ENCODE peak calls at places on chromosomes 5 and 9, in seven cellular contexts. Z is mesothelial cell of epicardium; U is CD8-positive, alpha-beta T cell; K is substantia nigra; J is T-helper 9 cell; R is smooth muscle cell of the brain vasculature; Q is stimulated activated CD4-positive, alpha-beta T cell treated with anti-CD3 and anti-CD28 coated beads, Interleukin-15, amount 100 ng/mL, for 24 hours. I is an unnamed sample.

GRCh38 chr9:2281803-2282185 is 266.6 kb downstream of the SMARCA2 start:
- DNase-seq in Q (no peak), R (no peak), U (no peak), K (no peak), J (no peak), Z (no peak), I (no peak)

GRCh38 chr5:102049517-102049916 is 246.6 kb downstream of the SLCO4C1 start:
- DNase-seq in J (no peak), U (no peak), R (no peak), Z (no peak), K (no peak), Q (no peak), I (no peak)

GRCh38 chr9:122291458-122291857 is 26.8 kb downstream of the MRRF start:
- DNase-seq in J (no peak), Q (no peak), K (no peak), U (no peak), Z (no peak), R (no peak), I (no peak)

GRCh38 chr9:86322973-86323644 is 31.1 kb downstream of the TUT7 start:
- DNase-seq in Q (no peak), K (no peak), U (no peak), R (no peak), J (no peak), Z (no peak), I (no peak)

GRCh38 chr9:33133186-33133585 is 34.0 kb downstream of the B4GALT1 start:
- DNase-seq in Q (no peak), J (no peak), Z (no peak), K (no peak), R (no peak), U (no peak), I (no peak)

GRCh38 chr5:179204572-179204971 is 140.7 kb downstream of the ADAMTS2 start:
- DNase-seq in K (no peak), J (no peak), Q (no peak), Z (no peak), U (no peak), R (no peak), I (no peak)

GRCh38 chr9:8287970-8288369 is 488.4 kb upstream of the DMAC1 start:
- DNase-seq in Z (no peak), Q (no peak), U (no peak), J (no peak), R (no peak), K (no peak), I (no peak)

GRCh38 chr5:103428411-103428871 is 134.1 kb downstream of the NUDT12 start:
- DNase-seq in R (peak), U (no peak), Q (no peak), K (peak), J (no peak), Z (no peak), I (peak)

GRCh38 chr9:89635007-89635742 is 30.4 kb downstream of the GADD45G start:
- DNase-seq in U (no peak), Q (no peak), Z (no peak), K (no peak), R (no peak), J (no peak), I (no peak)

GRCh38 chr5:34412769-34413168 is 243.4 kb upstream of the RAI14 start:
- DNase-seq in J (no peak), U (no peak), Q (no peak), K (no peak), R (no peak), Z (no peak), I (no peak)

GRCh38 chr5:199821-200645 is 8.7 kb downstream of the LRRC14B start:
- DNase-seq in Q (no peak), R (no peak), J (no peak), Z (no peak), K (no peak), U (no peak), I (no peak)

GRCh38 chr5:68255305-68256130 is 40.0 kb downstream of the PIK3R1 start:
- DNase-seq in Q (no peak), R (no peak), U (no peak), Z (no peak), K (no peak), J (no peak), I (no peak)

GRCh38 chr5:124908603-124909451 is 162.4 kb upstream of the ZNF608 start:
- DNase-seq in R (no peak), U (no peak), Q (no peak), J (no peak), K (no peak), Z (no peak), I (no peak)

GRCh38 chr5:76964018-76964417 is 11.2 kb downstream of the CRHBP start:
- DNase-seq in K (no peak), U (no peak), Z (no peak), R (no peak), Q (no peak), J (no peak), I (no peak)

GRCh38 chr5:80541392-80541791 is 28.7 kb downstream of the ANKRD34B start:
- DNase-seq in U (no peak), R (no peak), J (no peak), Z (no peak), Q (no peak), K (no peak), I (no peak)

GRCh38 chr5:67896312-67896985 is 319.1 kb upstream of the PIK3R1 start:
- DNase-seq in J (no peak), Q (no peak), K (no peak), R (no peak), U (no peak), Z (no peak), I (no peak)

GRCh38 chr9:87880116-87880515 is 2.6 kb upstream of the SPATA31E1 start:
- DNase-seq in Z (no peak), J (no peak), R (no peak), U (no peak), K (no peak), Q (no peak), I (no peak)

GRCh38 chr5:72649449-72649848 is 142.2 kb upstream of the ZNF366 start:
- DNase-seq in Q (no peak), R (no peak), J (no peak), U (no peak), Z (no peak), K (no peak), I (no peak)

GRCh38 chr5:51201024-51201423 is 182.2 kb upstream of the ISL1 start:
- DNase-seq in R (no peak), J (no peak), U (no peak), K (no peak), Z (no peak), Q (no peak), I (no peak)

GRCh38 chr9:126164796-126165525 is 161.7 kb upstream of the MVB12B start:
- DNase-seq in J (no peak), K (no peak), Z (no peak), U (no peak), R (no peak), Q (no peak), I (no peak)

GRCh38 chr5:82314964-82315728 is 37.0 kb upstream of the RPS23 start:
- DNase-seq in K (no peak), U (no peak), J (no peak), Z (no peak), Q (no peak), R (no peak), I (no peak)

GRCh38 chr9:93896496-93897033 is 58.6 kb downstream of the BARX1 start:
- DNase-seq in U (no peak), R (no peak), J (no peak), Z (no peak), K (no peak), Q (no peak), I (no peak)

GRCh38 chr9:4657426-4658159 is 4.5 kb upstream of the PLPP6 start:
- DNase-seq in U (no peak), K (no peak), J (no peak), Q (no peak), Z (no peak), R (no peak), I (no peak)

GRCh38 chr9:123395276-123396006 is 39.4 kb downstream of the CRB2 start:
- DNase-seq in Z (no peak), R (no peak), U (no peak), Q (no peak), K (no peak), J (no peak), I (no peak)

GRCh38 chr5:156715287-156715686 is 134.8 kb upstream of the PPP1R2B start:
- DNase-seq in J (no peak), Z (no peak), Q (no peak), R (no peak), K (no peak), U (no peak), I (no peak)

GRCh38 chr5:26569929-26570258 is 468.5 kb downstream of the CDH9 start:
- DNase-seq in Z (no peak), Q (no peak), J (no peak), K (no peak), U (no peak), R (no peak), I (no peak)

GRCh38 chr5:115986358-115986757 is 24.1 kb downstream of the LVRN start:
- DNase-seq in K (no peak), R (no peak), Z (no peak), U (no peak), J (no peak), Q (no peak), I (no peak)

GRCh38 chr5:74093501-74093993 is 467.6 kb downstream of the ARHGEF28 start:
- DNase-seq in Q (no peak), K (no peak), R (no peak), U (no peak), J (no peak), Z (no peak), I (no peak)

GRCh38 chr9:114366334-114367128 is 21.3 kb downstream of the AKNA start:
- DNase-seq in K (no peak), U (peak), J (no peak), Z (no peak), Q (peak), R (peak), I (no peak)

GRCh38 chr9:98482248-98482647 is 226.5 kb downstream of the GABBR2 start:
- DNase-seq in J (no peak), Q (no peak), R (no peak), Z (no peak), K (no peak), U (no peak), I (no peak)

GRCh38 chr5:66517361-66517760 is 78.8 kb upstream of the MAST4 start:
- DNase-seq in J (no peak), K (no peak), Q (no peak), U (no peak), R (no peak), Z (no peak), I (no peak)

GRCh38 chr5:132484386-132484715 is 6.2 kb downstream of the IRF1 start:
- DNase-seq in U (no peak), K (no peak), Z (no peak), R (no peak), J (no peak), Q (peak), I (no peak)

GRCh38 chr5:10626473-10627013 is 62.7 kb downstream of the ANKRD33B start:
- DNase-seq in J (no peak), K (no peak), Q (no peak), R (no peak), U (no peak), Z (no peak), I (no peak)

GRCh38 chr9:11269036-11269435 is 656.2 kb upstream of the PTPRD start:
- DNase-seq in J (no peak), U (no peak), K (no peak), Z (no peak), Q (no peak), R (no peak), I (no peak)

GRCh38 chr5:152378730-152379129 is 26.3 kb downstream of the NMUR2 start:
- DNase-seq in J (no peak), Q (no peak), R (no peak), U (no peak), K (no peak), Z (no peak), I (no peak)

GRCh38 chr9:83231039-83231438 is 168.1 kb upstream of the RASEF start:
- DNase-seq in Q (peak), R (no peak), K (no peak), Z (no peak), J (no peak), U (no peak), I (no peak)